ENCODE peak calls at places on chromosomes 6 and 20, in seven cellular contexts. One of them, this sample, is unnamed.
A peak's percentile ranks its signal among the peaks of the same experiment; 100 is the strongest.

GRCh38 chr20:59580208-59580980 is 23.9 kb upstream of the PHACTR3 start:
- DNase-seq in psoas muscle: no peak
- DNase-seq in cardiac muscle cell: peak; percentile 2
- DNase-seq in CD8-positive, alpha-beta memory T cell: no peak
- DNase-seq in aorta: peak; percentile 28
- DNase-seq in pancreas: no peak
- DNase-seq in upper lobe of right lung: no peak
- DNase-seq in this sample: no peak

GRCh38 chr6:30646450-30647038 is 389 bp upstream of the C6orf136 start:
- DNase-seq in psoas muscle: peak; percentile 97
- DNase-seq in cardiac muscle cell: no peak
- DNase-seq in CD8-positive, alpha-beta memory T cell: peak; percentile 90
- DNase-seq in aorta: peak; percentile 98
- DNase-seq in pancreas: no peak
- DNase-seq in upper lobe of right lung: no peak
- DNase-seq in this sample: no peak

GRCh38 chr6:92132446-92132845 is 1286.9 kb downstream of the EPHA7 start:
- DNase-seq in psoas muscle: no peak
- DNase-seq in cardiac muscle cell: no peak
- DNase-seq in CD8-positive, alpha-beta memory T cell: no peak
- DNase-seq in aorta: no peak
- DNase-seq in pancreas: no peak
- DNase-seq in upper lobe of right lung: no peak
- DNase-seq in this sample: no peak

GRCh38 chr20:53599378-53599777 is 5.7 kb upstream of the ZNF217 start:
- DNase-seq in psoas muscle: no peak
- DNase-seq in cardiac muscle cell: no peak
- DNase-seq in CD8-positive, alpha-beta memory T cell: no peak
- DNase-seq in aorta: no peak
- DNase-seq in pancreas: peak; percentile 14
- DNase-seq in upper lobe of right lung: no peak
- DNase-seq in this sample: no peak

GRCh38 chr6:64683682-64684081 is 1023.3 kb downstream of the EYS start:
- DNase-seq in psoas muscle: no peak
- DNase-seq in cardiac muscle cell: peak; percentile 97
- DNase-seq in CD8-positive, alpha-beta memory T cell: no peak
- DNase-seq in aorta: no peak
- DNase-seq in pancreas: no peak
- DNase-seq in upper lobe of right lung: no peak
- DNase-seq in this sample: no peak

GRCh38 chr20:37095609-37096414 is at the start of gene RBL1:
- DNase-seq in psoas muscle: peak; percentile 89
- DNase-seq in cardiac muscle cell: peak; percentile 84
- DNase-seq in CD8-positive, alpha-beta memory T cell: peak; percentile 79
- DNase-seq in aorta: peak; percentile 93
- DNase-seq in pancreas: peak; percentile 82
- DNase-seq in upper lobe of right lung: peak; percentile 92
- DNase-seq in this sample: peak; percentile 69

GRCh38 chr6:110814488-110815259 is 595 bp downstream of the CDK19 start:
- DNase-seq in psoas muscle: peak; percentile 80
- DNase-seq in cardiac muscle cell: peak; percentile 58
- DNase-seq in CD8-positive, alpha-beta memory T cell: peak; percentile 45
- DNase-seq in aorta: peak; percentile 89
- DNase-seq in pancreas: peak; percentile 55
- DNase-seq in upper lobe of right lung: peak; percentile 86
- DNase-seq in this sample: peak; percentile 57

GRCh38 chr6:146551545-146551944 is 7.9 kb downstream of the RAB32 start:
- DNase-seq in psoas muscle: no peak
- DNase-seq in cardiac muscle cell: no peak
- DNase-seq in CD8-positive, alpha-beta memory T cell: no peak
- DNase-seq in aorta: no peak
- DNase-seq in pancreas: no peak
- DNase-seq in upper lobe of right lung: no peak
- DNase-seq in this sample: no peak

GRCh38 chr6:36625161-36625919 is 31.2 kb downstream of the SRSF3 start:
- DNase-seq in psoas muscle: no peak
- DNase-seq in cardiac muscle cell: peak; percentile 78
- DNase-seq in CD8-positive, alpha-beta memory T cell: no peak
- DNase-seq in aorta: no peak
- DNase-seq in pancreas: no peak
- DNase-seq in upper lobe of right lung: peak; percentile 0
- DNase-seq in this sample: no peak

GRCh38 chr6:99250476-99250875 is 99.0 kb downstream of the FAXC start:
- DNase-seq in psoas muscle: no peak
- DNase-seq in cardiac muscle cell: no peak
- DNase-seq in CD8-positive, alpha-beta memory T cell: no peak
- DNase-seq in aorta: no peak
- DNase-seq in pancreas: no peak
- DNase-seq in upper lobe of right lung: no peak
- DNase-seq in this sample: no peak

GRCh38 chr6:32931211-32931610 is 9.6 kb downstream of the HLA-DMB start:
- DNase-seq in psoas muscle: no peak
- DNase-seq in cardiac muscle cell: no peak
- DNase-seq in CD8-positive, alpha-beta memory T cell: no peak
- DNase-seq in aorta: no peak
- DNase-seq in pancreas: no peak
- DNase-seq in upper lobe of right lung: no peak
- DNase-seq in this sample: no peak

GRCh38 chr20:33839591-33839990 is 28.4 kb downstream of the CHMP4B start:
- DNase-seq in psoas muscle: peak; percentile 73
- DNase-seq in cardiac muscle cell: no peak
- DNase-seq in CD8-positive, alpha-beta memory T cell: no peak
- DNase-seq in aorta: no peak
- DNase-seq in pancreas: peak; percentile 77
- DNase-seq in upper lobe of right lung: no peak
- DNase-seq in this sample: no peak

GRCh38 chr6:125153541-125154183 is at the start of gene TPD52L1:
- DNase-seq in psoas muscle: peak; percentile 95
- DNase-seq in cardiac muscle cell: peak; percentile 69
- DNase-seq in CD8-positive, alpha-beta memory T cell: peak; percentile 16
- DNase-seq in aorta: peak; percentile 92
- DNase-seq in pancreas: peak; percentile 89
- DNase-seq in upper lobe of right lung: peak; percentile 91
- DNase-seq in this sample: peak; percentile 34

GRCh38 chr6:41066867-41067304 is 5.3 kb downstream of the OARD1 start:
- DNase-seq in psoas muscle: peak; percentile 81
- DNase-seq in cardiac muscle cell: peak; percentile 89
- DNase-seq in CD8-positive, alpha-beta memory T cell: peak; percentile 58
- DNase-seq in aorta: peak; percentile 87
- DNase-seq in pancreas: peak; percentile 76
- DNase-seq in upper lobe of right lung: no peak
- DNase-seq in this sample: peak; percentile 52
- H3K27ac ChIP-seq in psoas muscle: peak overlapping the region; percentile 92
- H3K27ac ChIP-seq in cardiac muscle cell: no peak overlapping the region
- H3K27ac ChIP-seq in CD8-positive, alpha-beta memory T cell: no peak overlapping the region
- H3K27ac ChIP-seq in aorta: no peak overlapping the region
- H3K27ac ChIP-seq in pancreas: no peak overlapping the region
- H3K27ac ChIP-seq in upper lobe of right lung: no peak overlapping the region
- H3K27ac ChIP-seq in this sample: no peak overlapping the region

DNA sequence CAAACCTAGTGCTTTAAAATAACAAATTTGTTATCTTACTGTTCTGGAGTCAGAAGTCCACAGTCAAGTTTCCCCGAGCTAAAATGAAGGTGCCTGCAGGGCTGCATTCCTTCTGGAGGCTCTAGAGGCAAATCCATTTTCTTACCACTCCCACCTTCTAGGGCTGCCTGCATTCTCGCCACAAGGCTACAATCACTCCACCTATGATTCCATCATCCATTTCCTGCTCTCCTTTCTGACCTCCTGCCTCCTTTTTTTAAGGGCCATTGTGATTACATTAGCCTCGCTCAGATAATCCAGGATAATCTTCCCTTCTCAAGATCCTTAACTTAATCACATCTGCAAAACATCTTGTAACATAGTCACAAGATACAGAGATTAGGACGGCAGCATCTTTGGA is 42.4 kb upstream of the SIRT5 start:
- DNase-seq in psoas muscle: no peak
- DNase-seq in cardiac muscle cell: no peak
- DNase-seq in CD8-positive, alpha-beta memory T cell: no peak
- DNase-seq in aorta: no peak
- DNase-seq in pancreas: no peak
- DNase-seq in upper lobe of right lung: no peak
- DNase-seq in this sample: no peak
- H3K4me1 ChIP-seq in psoas muscle: peaks cover 10% of the 10 kb centered on the region
- H3K4me1 ChIP-seq in cardiac muscle cell: peaks cover 19% of the 10 kb centered on the region
- H3K4me1 ChIP-seq in CD8-positive, alpha-beta memory T cell: peaks cover 4% of the 10 kb centered on the region
- H3K4me1 ChIP-seq in aorta: no peaks in the 10 kb centered on the region
- H3K4me1 ChIP-seq in pancreas: no peaks in the 10 kb centered on the region
- H3K4me1 ChIP-seq in upper lobe of right lung: peaks cover 15% of the 10 kb centered on the region
- H3K4me1 ChIP-seq in this sample: peaks cover 4% of the 10 kb centered on the region

GRCh38 chr20:24097506-24098245 is 109.1 kb upstream of the GGTLC1 start:
- DNase-seq in psoas muscle: no peak
- DNase-seq in cardiac muscle cell: no peak
- DNase-seq in CD8-positive, alpha-beta memory T cell: no peak
- DNase-seq in aorta: no peak
- DNase-seq in pancreas: no peak
- DNase-seq in upper lobe of right lung: no peak
- DNase-seq in this sample: no peak
- H3K27ac ChIP-seq in psoas muscle: no peak overlapping the region
- H3K27ac ChIP-seq in cardiac muscle cell: no peak overlapping the region
- H3K27ac ChIP-seq in CD8-positive, alpha-beta memory T cell: no peak overlapping the region
- H3K27ac ChIP-seq in aorta: no peak overlapping the region
- H3K27ac ChIP-seq in pancreas: no peak overlapping the region
- H3K27ac ChIP-seq in upper lobe of right lung: no peak overlapping the region
- H3K27ac ChIP-seq in this sample: no peak overlapping the region

GRCh38 chr6:15505463-15505918 is 157.3 kb downstream of the DTNBP1 start:
- DNase-seq in psoas muscle: peak; percentile 75
- DNase-seq in cardiac muscle cell: no peak
- DNase-seq in CD8-positive, alpha-beta memory T cell: no peak
- DNase-seq in aorta: peak; percentile 68
- DNase-seq in pancreas: no peak
- DNase-seq in upper lobe of right lung: peak; percentile 48
- DNase-seq in this sample: no peak

GRCh38 chr6:15507746-15508145 is 155.1 kb downstream of the DTNBP1 start:
- DNase-seq in psoas muscle: no peak
- DNase-seq in cardiac muscle cell: no peak
- DNase-seq in CD8-positive, alpha-beta memory T cell: no peak
- DNase-seq in aorta: peak; percentile 47
- DNase-seq in pancreas: no peak
- DNase-seq in upper lobe of right lung: peak; percentile 32
- DNase-seq in this sample: no peak

GRCh38 chr6:15508363-15509330 is 154.2 kb downstream of the DTNBP1 start:
- DNase-seq in psoas muscle: no peak
- DNase-seq in cardiac muscle cell: no peak
- DNase-seq in CD8-positive, alpha-beta memory T cell: no peak
- DNase-seq in aorta: peak; percentile 51
- DNase-seq in pancreas: no peak
- DNase-seq in upper lobe of right lung: peak; percentile 60
- DNase-seq in this sample: no peak

GRCh38 chr6:15506066-15506465 is 156.8 kb downstream of the DTNBP1 start:
- DNase-seq in psoas muscle: no peak
- DNase-seq in cardiac muscle cell: no peak
- DNase-seq in CD8-positive, alpha-beta memory T cell: no peak
- DNase-seq in aorta: peak; percentile 35
- DNase-seq in pancreas: no peak
- DNase-seq in upper lobe of right lung: peak; percentile 30
- DNase-seq in this sample: no peak

DNA sequence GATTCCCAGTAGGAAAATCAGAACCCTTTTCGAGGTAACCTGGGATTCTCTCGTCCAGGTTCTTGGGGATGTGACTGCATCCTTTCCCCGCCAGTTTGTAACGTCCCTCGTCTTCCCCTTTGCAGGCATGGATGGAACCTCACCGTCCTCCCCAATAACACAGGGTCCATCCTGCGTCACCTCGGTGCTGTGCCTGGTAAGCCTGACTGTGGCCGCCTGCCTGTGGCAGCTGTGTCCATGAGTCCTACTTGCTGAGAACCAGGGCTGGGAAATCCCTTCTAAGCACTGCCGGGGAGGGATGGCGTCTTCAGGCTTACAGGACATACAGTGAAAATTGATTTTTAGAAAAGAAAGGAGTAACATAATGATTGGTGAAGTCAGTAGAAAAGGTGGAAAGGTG is 155.6 kb downstream of the DTNBP1 start:
- DNase-seq in psoas muscle: no peak
- DNase-seq in cardiac muscle cell: no peak
- DNase-seq in CD8-positive, alpha-beta memory T cell: no peak
- DNase-seq in aorta: peak; percentile 57
- DNase-seq in pancreas: no peak
- DNase-seq in upper lobe of right lung: peak; percentile 37
- DNase-seq in this sample: no peak
- H3K4me1 ChIP-seq in psoas muscle: peaks cover 68% of the 10 kb centered on the region
- H3K4me1 ChIP-seq in cardiac muscle cell: no peaks in the 10 kb centered on the region
- H3K4me1 ChIP-seq in CD8-positive, alpha-beta memory T cell: no peaks in the 10 kb centered on the region
- H3K4me1 ChIP-seq in aorta: no peaks in the 10 kb centered on the region
- H3K4me1 ChIP-seq in pancreas: no peaks in the 10 kb centered on the region
- H3K4me1 ChIP-seq in upper lobe of right lung: peaks cover 10% of the 10 kb centered on the region
- H3K4me1 ChIP-seq in this sample: no peaks in the 10 kb centered on the region

GRCh38 chr6:132816665-132817064 is 2.3 kb downstream of the RPS12 start:
- DNase-seq in psoas muscle: no peak
- DNase-seq in cardiac muscle cell: no peak
- DNase-seq in CD8-positive, alpha-beta memory T cell: no peak
- DNase-seq in aorta: no peak
- DNase-seq in pancreas: no peak
- DNase-seq in upper lobe of right lung: no peak
- DNase-seq in this sample: no peak

GRCh38 chr6:132817554-132818403 is 3.4 kb downstream of the RPS12 start:
- DNase-seq in psoas muscle: no peak
- DNase-seq in cardiac muscle cell: no peak
- DNase-seq in CD8-positive, alpha-beta memory T cell: no peak
- DNase-seq in aorta: no peak
- DNase-seq in pancreas: no peak
- DNase-seq in upper lobe of right lung: no peak
- DNase-seq in this sample: no peak

GRCh38 chr6:132820629-132821381 is 6.4 kb downstream of the RPS12 start:
- DNase-seq in psoas muscle: no peak
- DNase-seq in cardiac muscle cell: no peak
- DNase-seq in CD8-positive, alpha-beta memory T cell: no peak
- DNase-seq in aorta: no peak
- DNase-seq in pancreas: no peak
- DNase-seq in upper lobe of right lung: no peak
- DNase-seq in this sample: no peak

GRCh38 chr6:132818404-132819359 is 4.3 kb downstream of the RPS12 start:
- DNase-seq in psoas muscle: no peak
- DNase-seq in cardiac muscle cell: peak; percentile 30
- DNase-seq in CD8-positive, alpha-beta memory T cell: no peak
- DNase-seq in aorta: no peak
- DNase-seq in pancreas: no peak
- DNase-seq in upper lobe of right lung: no peak
- DNase-seq in this sample: no peak

DNA sequence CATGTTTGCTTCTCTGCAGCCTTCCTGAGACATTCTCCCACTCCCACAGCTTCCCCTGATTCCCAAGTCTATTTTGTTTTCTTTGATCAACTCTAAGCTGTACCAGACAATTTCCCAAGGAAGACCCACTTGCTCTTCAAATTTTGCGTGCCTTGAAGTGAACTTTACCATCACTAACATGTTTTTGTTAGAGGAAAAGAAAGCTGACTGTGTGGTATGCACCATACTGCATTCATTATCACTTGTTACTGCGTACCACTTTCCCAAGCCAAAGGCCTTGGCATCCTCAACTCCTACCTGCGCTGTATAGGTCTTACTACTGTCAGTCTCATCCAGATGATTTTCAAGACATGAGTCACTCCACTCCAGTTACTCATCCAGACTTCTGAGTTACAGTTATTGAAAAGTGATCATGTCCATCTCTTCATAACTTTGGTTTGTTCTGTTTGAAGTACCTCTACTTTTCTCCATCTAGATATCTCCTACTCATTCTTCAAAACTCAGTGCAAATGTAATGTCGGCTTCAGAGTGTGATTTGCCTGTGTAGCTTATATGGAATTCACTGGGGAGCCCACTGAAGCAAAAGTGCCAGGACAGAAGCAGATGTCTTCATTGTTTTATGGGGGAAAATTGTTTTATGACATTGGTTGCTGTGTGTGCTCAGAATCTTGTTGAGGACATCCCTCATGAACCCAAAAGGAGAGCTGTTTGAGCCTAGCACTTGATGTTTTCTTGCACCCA is 5.2 kb downstream of the RPS12 start:
- DNase-seq in psoas muscle: no peak
- DNase-seq in cardiac muscle cell: no peak
- DNase-seq in CD8-positive, alpha-beta memory T cell: no peak
- DNase-seq in aorta: no peak
- DNase-seq in pancreas: no peak
- DNase-seq in upper lobe of right lung: no peak
- DNase-seq in this sample: no peak
- H3K27ac ChIP-seq in psoas muscle: peak overlapping the region; percentile 59
- H3K27ac ChIP-seq in cardiac muscle cell: peak overlapping the region; percentile 46
- H3K27ac ChIP-seq in CD8-positive, alpha-beta memory T cell: no peak overlapping the region
- H3K27ac ChIP-seq in aorta: no peak overlapping the region
- H3K27ac ChIP-seq in pancreas: no peak overlapping the region
- H3K27ac ChIP-seq in upper lobe of right lung: no peak overlapping the region
- H3K27ac ChIP-seq in this sample: no peak overlapping the region